ENCODE peak calls at places on chromosome 7, in five cellular contexts. S is A549, H is upper lobe of right lung, X is GM10248, P is neural progenitor cell. E is an unnamed sample.

GRCh38 chr7:104126411-104126841 is 81.4 kb downstream of the ORC5 start:
- DNase-seq in P (peak), H (no peak), X (no peak), S (no peak), E (no peak)

GRCh38 chr7:42693722-42694121 is 218.1 kb downstream of the C7orf25 start:
- DNase-seq in P (no peak), S (no peak), H (no peak), X (no peak), E (no peak)

GRCh38 chr7:95066736-95067530 is 159.5 kb downstream of the PPP1R9A start:
- DNase-seq in P (no peak), H (no peak), X (no peak), S (peak), E (peak)

GRCh38 chr7:138980575-138981285 is 459 bp downstream of the KIAA1549 start:
- DNase-seq in X (no peak), P (no peak), S (no peak), H (no peak), E (no peak)

GRCh38 chr7:26293569-26294308 is 2.1 kb downstream of the SNX10 start:
- DNase-seq in H (no peak), P (no peak), S (no peak), X (peak), E (no peak)

GRCh38 chr7:123070702-123071286 is 75.3 kb upstream of the TAS2R16 start:
- DNase-seq in P (peak), X (peak), S (peak), H (no peak), E (peak)

GRCh38 chr7:45150199-45150598 is 7.4 kb upstream of the RAMP3 start:
- DNase-seq in X (no peak), P (no peak), S (no peak), H (peak), E (no peak)

GRCh38 chr7:30143748-30144251 is 9.0 kb downstream of the MTURN start:
- DNase-seq in H (no peak), P (no peak), S (no peak), X (no peak), E (peak)

GRCh38 chr7:44394636-44395035 is 69.2 kb upstream of the CAMK2B start:
- DNase-seq in P (no peak), S (no peak), X (no peak), H (no peak), E (no peak)

GRCh38 chr7:37538945-37539344 is 90.3 kb upstream of the ELMO1 start:
- DNase-seq in P (no peak), H (no peak), S (no peak), X (no peak), E (no peak)

GRCh38 chr7:57867884-57868701 is 418.1 kb downstream of the ZNF716 start:
- DNase-seq in S (peak), H (no peak), P (no peak), X (no peak), E (peak)
- TF ChIP-seq CTCF in S (no peak), H (no peak), P (no peak), X (no peak), E (no peak)

DNA sequence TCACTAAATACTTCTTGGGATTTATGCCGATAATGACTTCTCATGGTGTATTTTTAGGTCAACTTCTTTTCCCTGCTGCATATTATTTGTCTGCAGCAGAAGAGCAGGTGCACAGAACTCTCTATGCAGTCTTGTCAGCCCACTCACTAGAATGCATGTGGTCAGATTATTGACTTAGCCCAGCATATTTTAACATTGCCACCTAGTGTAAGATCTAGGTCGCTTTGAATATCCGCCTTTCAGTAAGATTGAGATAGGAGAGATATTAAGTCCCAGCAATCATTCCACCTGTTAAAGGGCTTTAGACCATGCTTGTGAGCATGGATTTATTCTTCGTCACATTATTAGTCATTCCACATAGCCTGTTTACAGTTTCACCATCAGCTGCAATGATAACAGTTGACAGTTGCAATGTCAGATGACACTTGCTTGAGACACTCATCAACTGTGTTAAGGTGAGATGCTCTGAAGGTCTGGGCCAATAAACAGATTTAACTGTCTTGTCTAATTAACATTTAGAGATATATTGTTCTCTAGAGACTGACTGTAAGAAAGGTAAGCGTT is 491.7 kb downstream of the ARL4A start:
- DNase-seq in P (peak), X (no peak), S (peak), H (no peak), E (peak)
- TF ChIP-seq CTCF in P (no peak), X (no peak), S (peak), H (peak), E (no peak)

GRCh38 chr7:17646181-17646956 is 293.9 kb downstream of the SNX13 start:
- DNase-seq in S (peak), X (no peak), H (no peak), P (no peak), E (peak)
- TF ChIP-seq CTCF in S (peak), X (no peak), H (peak), P (peak), E (peak)

DNA sequence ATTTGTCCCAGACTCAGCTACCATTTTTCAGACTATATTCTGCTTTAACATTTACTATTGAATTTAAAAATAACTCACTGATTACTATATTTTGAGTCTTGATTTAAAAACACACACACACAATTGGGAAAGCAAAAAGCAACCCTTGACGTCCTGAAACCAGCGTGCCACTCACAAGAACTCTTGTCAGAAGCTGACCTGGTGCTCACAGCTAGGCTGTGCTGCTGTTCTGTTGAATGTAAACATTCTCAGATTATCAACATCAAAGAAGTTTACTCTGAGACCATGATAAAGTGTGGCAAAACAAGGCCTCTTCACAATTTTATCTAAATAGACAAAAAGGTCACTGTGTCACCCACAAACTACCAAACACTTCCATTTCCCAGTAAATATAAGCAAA is 62.6 kb upstream of the CACNA2D1 start:
- DNase-seq in P (no peak), H (no peak), S (no peak), X (no peak), E (no peak)
- TF ChIP-seq CTCF in P (no peak), H (no peak), S (no peak), X (no peak), E (no peak)

E was measured in epithelial cell of esophagus.